ENCODE peak calls at places on chromosomes 4 and X, in ten cellular contexts. K, G, B, M, U, I, R, X, O and F are unnamed samples.

GRCh38 chr4:167854881-167855280 is 237.5 kb upstream of the ANXA10 start:
- DNase-seq in X (no peak), U (no peak), G (no peak), K (no peak), I (peak), R (no peak), M (no peak), O (no peak), B (no peak), F (no peak)

GRCh38 chrX:115562492-115562872 is 1.5 kb downstream of the PLS3 start:
- DNase-seq in K (no peak), I (peak), O (no peak), U (peak), R (no peak), G (peak), M (no peak), X (no peak), B (peak), F (no peak)

GRCh38 chr4:139011220-139011950 is 4.2 kb upstream of the NOCT start:
- DNase-seq in G (no peak), I (no peak), R (no peak), K (no peak), U (no peak), O (no peak), M (no peak), X (no peak), B (no peak), F (no peak)

GRCh38 chr4:19947349-19947748 is 304.4 kb upstream of the SLIT2 start:
- DNase-seq in M (no peak), U (peak), B (no peak), R (no peak), X (no peak), G (no peak), I (peak), O (peak), K (no peak), F (peak)

GRCh38 chr4:8072235-8072968 is 86.2 kb downstream of the ABLIM2 start:
- DNase-seq in R (no peak), X (no peak), B (no peak), K (no peak), O (no peak), U (no peak), M (no peak), I (no peak), G (no peak), F (no peak)

GRCh38 chr4:89117115-89117514 is 5.8 kb downstream of the TIGD2 start:
- DNase-seq in I (no peak), O (no peak), G (no peak), R (no peak), U (no peak), B (no peak), K (no peak), X (no peak), M (no peak), F (no peak)

GRCh38 chrX:13898603-13899002 is 81.7 kb upstream of the GPM6B start:
- DNase-seq in G (no peak), M (no peak), O (no peak), U (peak), B (no peak), X (no peak), I (peak), R (no peak), K (no peak), F (no peak)

GRCh38 chr4:85955614-85956295 is 404.1 kb downstream of the MAPK10 start:
- DNase-seq in I (no peak), R (no peak), O (no peak), K (no peak), X (no peak), G (no peak), M (no peak), B (no peak), U (peak), F (no peak)

GRCh38 chr4:47705326-47705981 is 132.4 kb downstream of the CORIN start:
- DNase-seq in M (no peak), O (no peak), U (peak), R (no peak), I (peak), K (no peak), X (no peak), G (no peak), B (peak), F (no peak)

GRCh38 chrX:38275615-38276014 is 51.7 kb downstream of the RPGR start:
- DNase-seq in K (no peak), O (peak), R (peak), G (peak), U (peak), X (no peak), M (no peak), B (no peak), I (peak), F (peak)

GRCh38 chrX:153824348-153824747 is 6.0 kb downstream of the PDZD4 start:
- DNase-seq in M (no peak), X (no peak), K (no peak), U (no peak), B (no peak), G (no peak), O (no peak), R (no peak), I (no peak), F (no peak)

GRCh38 chrX:65688403-65688881 is 21.0 kb downstream of the MSN start:
- DNase-seq in K (no peak), R (no peak), B (no peak), I (peak), G (no peak), M (no peak), O (no peak), X (peak), U (no peak), F (no peak)

GRCh38 chr4:82948647-82949204 is 48.2 kb downstream of the THAP9 start:
- DNase-seq in X (no peak), O (no peak), U (peak), G (peak), I (peak), B (no peak), K (no peak), R (no peak), M (no peak), F (no peak)

GRCh38 chr4:102754044-102754443 is 6.7 kb downstream of the MANBA start:
- DNase-seq in U (peak), M (no peak), K (no peak), O (no peak), B (no peak), R (no peak), X (no peak), G (no peak), I (no peak), F (no peak)

GRCh38 chr4:185249105-185249504 is 39.7 kb downstream of the SNX25 start:
- DNase-seq in R (no peak), G (no peak), I (no peak), B (no peak), M (no peak), U (no peak), O (no peak), K (no peak), X (no peak), F (no peak)

GRCh38 chr4:40190880-40191815 is 5.7 kb upstream of the RHOH start:
- DNase-seq in G (no peak), R (no peak), U (peak), X (no peak), M (no peak), I (peak), O (no peak), B (no peak), K (no peak), F (no peak)

GRCh38 chr4:8646296-8647093 is 53.9 kb downstream of the CPZ start:
- DNase-seq in X (no peak), R (no peak), U (no peak), G (no peak), K (peak), O (no peak), M (no peak), B (no peak), I (no peak), F (no peak)

GRCh38 chrX:99301990-99302389 is 1108.1 kb downstream of the PCDH19 start:
- DNase-seq in K (no peak), O (no peak), U (peak), X (no peak), G (no peak), B (peak), M (no peak), I (peak), R (no peak), F (no peak)

GRCh38 chr4:101232074-101232776 is 115.1 kb downstream of the PPP3CA start:
- DNase-seq in U (peak), B (no peak), R (no peak), K (no peak), G (peak), X (no peak), O (peak), M (no peak), I (peak), F (no peak)

GRCh38 chrX:45400380-45400779 is 199.7 kb upstream of the DIPK2B start:
- DNase-seq in U (no peak), G (no peak), R (no peak), X (no peak), B (peak), M (no peak), O (no peak), K (no peak), I (peak), F (no peak)

GRCh38 chrX:63561425-63561824 is 210.3 kb upstream of the SPIN4 start:
- DNase-seq in I (no peak), K (no peak), G (peak), O (no peak), U (peak), B (peak), M (no peak), R (no peak), X (no peak), F (no peak)

GRCh38 chrX:136147966-136148365 is 633 bp downstream of the FHL1 start:
- DNase-seq in B (no peak), X (no peak), U (no peak), M (peak), I (no peak), G (no peak), O (no peak), R (no peak), K (no peak), F (no peak)

GRCh38 chr4:40573593-40574311 is 55.9 kb downstream of the RBM47 start:
- DNase-seq in I (no peak), B (no peak), K (no peak), M (no peak), X (peak), O (no peak), G (no peak), U (no peak), R (no peak), F (no peak)

GRCh38 chr4:84482564-84483563 is 16.2 kb downstream of the NKX6-1 start:
- DNase-seq in R (no peak), M (no peak), G (no peak), O (no peak), B (peak), K (no peak), X (no peak), I (peak), U (no peak), F (no peak)

GRCh38 chrX:9291666-9292065 is 173.2 kb upstream of the TBL1X start:
- DNase-seq in I (no peak), R (no peak), B (peak), G (no peak), X (no peak), M (no peak), O (no peak), U (no peak), K (no peak), F (no peak)

GRCh38 chr4:121096629-121097028 is 24.3 kb upstream of the NDNF start:
- DNase-seq in K (no peak), X (no peak), I (peak), U (peak), G (peak), O (peak), M (no peak), R (peak), B (peak), F (peak)

GRCh38 chr4:169270810-169271691 is at the start of gene SH3RF1:
- DNase-seq in I (peak), G (peak), R (no peak), O (no peak), M (peak), K (peak), B (peak), X (peak), U (peak), F (no peak)

GRCh38 chrX:119399772-119400101 is 601 bp downstream of the SLC25A43 start:
- DNase-seq in U (no peak), K (no peak), X (no peak), B (no peak), G (peak), M (no peak), I (peak), R (no peak), O (no peak), F (no peak)

GRCh38 chrX:9272166-9272565 is 192.7 kb upstream of the TBL1X start:
- DNase-seq in X (no peak), I (peak), G (no peak), M (no peak), R (no peak), O (no peak), K (no peak), B (no peak), U (no peak), F (no peak)

GRCh38 chr4:168566736-168567135 is 69.9 kb downstream of the PALLD start:
- DNase-seq in M (no peak), K (no peak), B (no peak), R (no peak), X (no peak), U (no peak), I (no peak), O (no peak), G (peak), F (no peak)

GRCh38 chr4:129110931-129111330 is 15.0 kb downstream of the C4orf33 start:
- DNase-seq in B (no peak), G (no peak), I (no peak), M (no peak), R (no peak), U (no peak), K (no peak), O (no peak), X (no peak), F (no peak)

GRCh38 chr4:792729-793108 is 33.2 kb downstream of the CPLX1 start:
- DNase-seq in M (no peak), U (no peak), K (no peak), X (peak), R (no peak), I (no peak), B (no peak), O (no peak), G (no peak), F (no peak)

GRCh38 chr4:66097271-66097670 is 427.0 kb upstream of the EPHA5 start:
- DNase-seq in X (no peak), G (no peak), B (no peak), O (no peak), I (no peak), U (peak), M (no peak), K (no peak), R (no peak), F (no peak)

GRCh38 chr4:844752-845232 is 18.9 kb upstream of the CPLX1 start:
- DNase-seq in O (no peak), K (no peak), I (no peak), M (no peak), B (no peak), G (no peak), X (no peak), R (no peak), U (no peak), F (no peak)

GRCh38 chr4:48781968-48782367 is 1.9 kb upstream of the FRYL start:
- DNase-seq in M (no peak), O (no peak), R (no peak), I (no peak), U (no peak), X (no peak), K (no peak), G (no peak), B (no peak), F (no peak)

DNA sequence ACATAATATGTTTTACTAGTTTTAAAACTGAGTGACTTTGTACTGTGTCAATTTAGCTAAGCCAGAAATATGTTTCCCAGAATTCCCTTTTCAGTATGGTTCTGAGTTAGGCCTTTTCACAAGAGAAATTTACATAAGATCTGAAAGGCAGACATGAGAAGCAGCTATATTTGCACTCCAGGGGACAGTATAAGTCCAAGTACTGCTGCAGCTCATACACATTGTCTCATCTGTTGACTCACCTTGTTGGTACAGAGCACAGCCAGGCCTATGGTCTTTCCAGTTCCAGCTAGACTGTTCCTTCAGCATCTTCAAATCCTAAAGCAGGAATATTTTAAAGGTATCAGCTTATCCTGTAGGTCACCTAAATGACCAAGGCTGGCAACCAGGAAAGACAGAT is 53.5 kb downstream of the BMP3 start:
- DNase-seq in I (peak), K (no peak), O (no peak), B (no peak), G (no peak), U (peak), M (no peak), R (no peak), X (no peak), F (no peak)
- TF ChIP-seq CTCF in I (peak), K (no peak), O (peak), B (peak), G (no peak), U (peak), M (no peak), R (peak), X (peak), F (peak)

GRCh38 chr4:110025057-110025456 is 112.4 kb downstream of the EGF start:
- DNase-seq in M (no peak), B (no peak), R (no peak), I (no peak), X (no peak), G (no peak), U (no peak), O (no peak), K (no peak), F (no peak)

GRCh38 chr4:110020681-110021443 is 108.2 kb downstream of the EGF start:
- DNase-seq in R (no peak), X (no peak), O (no peak), M (no peak), G (no peak), K (no peak), I (no peak), B (no peak), U (no peak), F (no peak)

GRCh38 chr4:110020139-110020538 is 107.5 kb downstream of the EGF start:
- DNase-seq in K (no peak), U (no peak), I (no peak), X (no peak), G (no peak), B (peak), M (no peak), R (no peak), O (no peak), F (no peak)

GRCh38 chr4:110019153-110019552 is 106.5 kb downstream of the EGF start:
- DNase-seq in B (no peak), X (no peak), G (no peak), K (no peak), U (no peak), O (no peak), I (no peak), M (no peak), R (no peak), F (no peak)

DNA sequence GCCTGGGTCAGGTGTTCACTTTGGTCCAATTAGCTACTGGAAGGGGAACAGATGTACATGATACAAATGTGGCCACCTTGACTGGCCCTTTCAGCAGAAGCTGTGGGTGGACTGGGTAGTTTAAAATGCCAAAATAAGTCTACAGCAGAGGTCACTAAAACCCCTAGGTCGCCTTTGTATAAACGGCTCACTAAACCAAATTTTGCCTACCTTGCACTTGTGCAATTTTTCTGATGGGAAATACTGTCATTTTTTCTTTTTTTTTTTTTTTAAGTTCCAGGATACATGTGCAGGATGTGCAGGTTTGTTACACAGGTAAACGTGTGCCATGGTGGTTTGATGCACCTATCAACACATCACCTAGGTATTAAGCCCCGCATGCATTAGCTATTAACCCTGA is 109.8 kb downstream of the EGF start:
- DNase-seq in R (no peak), U (no peak), O (no peak), M (no peak), K (no peak), I (no peak), G (no peak), B (no peak), X (no peak), F (no peak)
- H3K4me3 ChIP-seq in R (no peak), U (no peak), O (no peak), M (no peak), K (no peak), I (no peak), G (no peak), B (no peak), X (no peak), F (no peak)

GRCh38 chr4:159227984-159228383 is 125.1 kb downstream of the RAPGEF2 start:
- DNase-seq in I (peak), X (no peak), R (peak), M (peak), B (peak), G (peak), K (peak), U (no peak), O (peak), F (peak)
- TF ChIP-seq CTCF in I (peak), X (no peak), R (no peak), M (peak), B (no peak), G (no peak), K (peak), U (no peak), O (peak), F (no peak)

DNA sequence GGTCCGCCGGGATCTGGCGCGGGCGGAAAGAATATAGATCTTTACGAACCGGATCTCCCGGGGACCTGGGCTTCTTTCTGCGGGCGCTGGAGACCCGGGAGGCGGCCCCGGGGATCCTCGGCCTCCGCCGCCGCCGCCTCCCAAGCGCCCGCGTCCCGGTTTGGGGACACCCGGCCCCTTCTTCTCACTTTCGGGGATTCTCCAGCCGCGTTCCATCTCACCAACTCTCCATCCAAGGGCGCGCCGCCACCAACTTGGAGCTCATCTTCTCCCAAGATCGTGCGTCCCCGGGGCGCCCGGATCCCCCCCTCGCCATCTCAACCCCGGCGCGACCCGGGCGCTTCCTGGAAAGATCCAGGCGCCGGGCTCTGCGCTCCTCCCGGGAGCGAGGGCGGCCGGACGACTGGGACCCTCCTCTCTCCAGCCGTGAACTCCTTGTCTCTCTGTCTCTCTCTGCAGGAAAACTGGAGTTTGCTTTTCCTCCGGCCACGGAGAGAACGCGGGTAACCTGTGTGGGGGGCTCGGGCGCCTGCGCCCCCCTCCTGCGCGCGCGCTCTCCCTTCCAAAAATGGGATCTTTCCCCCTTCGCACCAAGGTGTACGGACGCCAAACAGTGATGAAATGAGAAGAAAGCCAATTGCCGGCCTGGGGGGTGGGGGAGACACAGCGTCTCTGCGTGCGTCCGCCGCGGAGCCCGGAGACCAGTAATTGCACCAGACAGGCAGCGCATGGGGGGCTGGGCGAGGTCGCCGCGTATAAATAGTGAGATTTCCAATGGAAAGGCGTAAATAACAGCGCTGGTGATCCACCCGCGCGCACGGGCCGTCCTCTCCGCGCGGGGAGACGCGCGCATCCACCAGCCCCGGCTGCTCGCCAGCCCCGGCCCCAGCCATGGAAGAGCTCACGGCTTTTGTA is at the start of gene SHOX:
- DNase-seq in K (peak), O (peak), M (no peak), U (no peak), R (no peak), G (no peak), B (no peak), I (no peak), X (no peak), F (no peak)
- H3K4me3 ChIP-seq in K (peak), O (peak), M (no peak), U (no peak), R (no peak), G (no peak), B (no peak), I (no peak), X (no peak), F (no peak)

GRCh38 chrX:48058621-48059295 is 12.7 kb downstream of the ZNF630 start:
- DNase-seq in G (no peak), U (no peak), B (no peak), O (no peak), K (no peak), R (no peak), M (no peak), I (no peak), X (no peak), F (no peak)

GRCh38 chrX:48064261-48064660 is 7.2 kb downstream of the ZNF630 start:
- DNase-seq in K (no peak), U (peak), I (no peak), G (no peak), X (no peak), R (no peak), M (no peak), O (no peak), B (no peak), F (no peak)

GRCh38 chrX:48059296-48059639 is 12.2 kb downstream of the ZNF630 start:
- DNase-seq in B (no peak), U (no peak), K (no peak), G (no peak), I (no peak), O (no peak), M (no peak), R (no peak), X (no peak), F (no peak)
- TF ChIP-seq CTCF in B (no peak), U (no peak), K (no peak), G (no peak), I (no peak), O (no peak), M (no peak), R (no peak), X (no peak), F (no peak)